ENCODE peak calls at places on chromosomes 3 and 15, in ten cellular contexts. One of them, this sample, is unnamed.

GRCh38 chr3:58404396-58404795 is 29.2 kb downstream of the PDHB start:
- DNase-seq in activated CD4-positive, alpha-beta T cell treated with anti-CD3 and anti-CD28 coated beads for 24 hours: no peak
- DNase-seq in T-helper 9 cell: no peak
- DNase-seq in hepatocyte: no peak
- DNase-seq in AG09309: no peak
- DNase-seq in GM10248: no peak
- DNase-seq in NCI-H2081: no peak
- DNase-seq in heart right ventricle: no peak
- DNase-seq in HT-29: no peak
- DNase-seq in psoas muscle: no peak
- DNase-seq in this sample: no peak

GRCh38 chr3:109275702-109276293 is 40.5 kb downstream of the DPPA2 start:
- DNase-seq in activated CD4-positive, alpha-beta T cell treated with anti-CD3 and anti-CD28 coated beads for 24 hours: no peak
- DNase-seq in T-helper 9 cell: no peak
- DNase-seq in hepatocyte: peak
- DNase-seq in AG09309: peak
- DNase-seq in GM10248: no peak
- DNase-seq in NCI-H2081: peak
- DNase-seq in heart right ventricle: peak
- DNase-seq in HT-29: peak
- DNase-seq in psoas muscle: no peak
- DNase-seq in this sample: peak

GRCh38 chr3:16741103-16741758 is 136.0 kb upstream of the DAZL start:
- DNase-seq in activated CD4-positive, alpha-beta T cell treated with anti-CD3 and anti-CD28 coated beads for 24 hours: no peak
- DNase-seq in T-helper 9 cell: no peak
- DNase-seq in hepatocyte: no peak
- DNase-seq in AG09309: peak
- DNase-seq in GM10248: no peak
- DNase-seq in NCI-H2081: no peak
- DNase-seq in heart right ventricle: no peak
- DNase-seq in HT-29: no peak
- DNase-seq in psoas muscle: no peak
- DNase-seq in this sample: no peak

GRCh38 chr15:28955686-28956421 is 70.1 kb downstream of the APBA2 start:
- DNase-seq in activated CD4-positive, alpha-beta T cell treated with anti-CD3 and anti-CD28 coated beads for 24 hours: no peak
- DNase-seq in T-helper 9 cell: no peak
- DNase-seq in hepatocyte: no peak
- DNase-seq in AG09309: peak
- DNase-seq in GM10248: no peak
- DNase-seq in NCI-H2081: no peak
- DNase-seq in heart right ventricle: no peak
- DNase-seq in HT-29: no peak
- DNase-seq in psoas muscle: no peak
- DNase-seq in this sample: no peak

GRCh38 chr15:100291106-100291505 is 50.7 kb downstream of the ADAMTS17 start:
- DNase-seq in activated CD4-positive, alpha-beta T cell treated with anti-CD3 and anti-CD28 coated beads for 24 hours: no peak
- DNase-seq in T-helper 9 cell: no peak
- DNase-seq in hepatocyte: no peak
- DNase-seq in AG09309: no peak
- DNase-seq in GM10248: no peak
- DNase-seq in NCI-H2081: no peak
- DNase-seq in heart right ventricle: no peak
- DNase-seq in HT-29: peak
- DNase-seq in psoas muscle: no peak
- DNase-seq in this sample: no peak

GRCh38 chr15:93362821-93363220 is 273.8 kb upstream of the RGMA start:
- DNase-seq in activated CD4-positive, alpha-beta T cell treated with anti-CD3 and anti-CD28 coated beads for 24 hours: no peak
- DNase-seq in T-helper 9 cell: no peak
- DNase-seq in hepatocyte: peak
- DNase-seq in AG09309: no peak
- DNase-seq in GM10248: no peak
- DNase-seq in NCI-H2081: no peak
- DNase-seq in heart right ventricle: no peak
- DNase-seq in HT-29: no peak
- DNase-seq in psoas muscle: no peak
- DNase-seq in this sample: no peak

GRCh38 chr3:174529298-174529697 is 329.8 kb upstream of the NAALADL2 start:
- DNase-seq in activated CD4-positive, alpha-beta T cell treated with anti-CD3 and anti-CD28 coated beads for 24 hours: no peak
- DNase-seq in T-helper 9 cell: no peak
- DNase-seq in hepatocyte: no peak
- DNase-seq in AG09309: no peak
- DNase-seq in GM10248: no peak
- DNase-seq in NCI-H2081: no peak
- DNase-seq in heart right ventricle: no peak
- DNase-seq in HT-29: no peak
- DNase-seq in psoas muscle: no peak
- DNase-seq in this sample: no peak

GRCh38 chr3:11574981-11575669 is 68.6 kb downstream of the VGLL4 start:
- DNase-seq in activated CD4-positive, alpha-beta T cell treated with anti-CD3 and anti-CD28 coated beads for 24 hours: no peak
- DNase-seq in T-helper 9 cell: no peak
- DNase-seq in hepatocyte: no peak
- DNase-seq in AG09309: no peak
- DNase-seq in GM10248: no peak
- DNase-seq in NCI-H2081: no peak
- DNase-seq in heart right ventricle: no peak
- DNase-seq in HT-29: no peak
- DNase-seq in psoas muscle: peak
- DNase-seq in this sample: no peak

GRCh38 chr15:38073278-38073930 is 139.0 kb downstream of the TMCO5A start:
- DNase-seq in activated CD4-positive, alpha-beta T cell treated with anti-CD3 and anti-CD28 coated beads for 24 hours: no peak
- DNase-seq in T-helper 9 cell: no peak
- DNase-seq in hepatocyte: peak
- DNase-seq in AG09309: no peak
- DNase-seq in GM10248: no peak
- DNase-seq in NCI-H2081: no peak
- DNase-seq in heart right ventricle: no peak
- DNase-seq in HT-29: peak
- DNase-seq in psoas muscle: no peak
- DNase-seq in this sample: no peak

GRCh38 chr3:98814799-98815450 is 51.8 kb downstream of the ST3GAL6 start:
- DNase-seq in activated CD4-positive, alpha-beta T cell treated with anti-CD3 and anti-CD28 coated beads for 24 hours: no peak
- DNase-seq in T-helper 9 cell: no peak
- DNase-seq in hepatocyte: peak
- DNase-seq in AG09309: no peak
- DNase-seq in GM10248: no peak
- DNase-seq in NCI-H2081: no peak
- DNase-seq in heart right ventricle: no peak
- DNase-seq in HT-29: peak
- DNase-seq in psoas muscle: no peak
- DNase-seq in this sample: no peak

GRCh38 chr3:125589743-125590142 is 5.6 kb downstream of the OSBPL11 start:
- DNase-seq in activated CD4-positive, alpha-beta T cell treated with anti-CD3 and anti-CD28 coated beads for 24 hours: no peak
- DNase-seq in T-helper 9 cell: no peak
- DNase-seq in hepatocyte: no peak
- DNase-seq in AG09309: no peak
- DNase-seq in GM10248: peak
- DNase-seq in NCI-H2081: no peak
- DNase-seq in heart right ventricle: no peak
- DNase-seq in HT-29: no peak
- DNase-seq in psoas muscle: no peak
- DNase-seq in this sample: no peak